ENCODE peak calls at places on chromosomes 12 and 14, in five cellular contexts. Q, J, T, L and Y are unnamed samples.

GRCh38 chr12:2003676-2004112 is 563 bp downstream of the DCP1B start:
- DNase-seq in Q (no peak), J (peak), T (no peak), L (no peak), Y (no peak)

GRCh38 chr12:111596985-111597730 is 2.0 kb downstream of the ATXN2 start:
- DNase-seq in Q (peak), J (peak), T (peak), L (peak), Y (peak)

GRCh38 chr14:48323655-48324054 is 648.2 kb upstream of the MDGA2 start:
- DNase-seq in Q (no peak), J (no peak), T (no peak), L (no peak), Y (no peak)

GRCh38 chr12:26787125-26787495 is 45.9 kb downstream of the ITPR2 start:
- DNase-seq in Q (no peak), J (no peak), T (no peak), L (no peak), Y (no peak)

GRCh38 chr14:101322223-101322622 is 239.1 kb upstream of the DIO3 start:
- DNase-seq in Q (no peak), J (no peak), T (no peak), L (no peak), Y (no peak)

GRCh38 chr14:56087824-56088571 is 30.2 kb upstream of the PELI2 start:
- DNase-seq in Q (no peak), J (no peak), T (no peak), L (no peak), Y (no peak)

GRCh38 chr12:45415393-45415817 is 199.5 kb downstream of the ANO6 start:
- DNase-seq in Q (no peak), J (peak), T (peak), L (no peak), Y (no peak)

GRCh38 chr12:107129315-107129930 is 36.1 kb upstream of the CRY1 start:
- DNase-seq in Q (no peak), J (no peak), T (no peak), L (no peak), Y (no peak)

GRCh38 chr12:56634242-56634836 is 4.2 kb upstream of the BAZ2A start:
- DNase-seq in Q (peak), J (peak), T (peak), L (peak), Y (peak)

GRCh38 chr12:107359382-107359781 is 266.0 kb upstream of the CRY1 start:
- DNase-seq in Q (no peak), J (no peak), T (no peak), L (no peak), Y (no peak)

GRCh38 chr12:20731274-20731673 is 36.1 kb downstream of the SLCO1C1 start:
- DNase-seq in Q (no peak), J (no peak), T (no peak), L (no peak), Y (no peak)

GRCh38 chr12:2648406-2648805 is 146.4 kb upstream of the FKBP4 start:
- DNase-seq in Q (no peak), J (no peak), T (no peak), L (no peak), Y (no peak)

GRCh38 chr14:100438678-100439592 is 115.8 kb downstream of the SLC25A47 start:
- DNase-seq in Q (peak), J (peak), T (peak), L (no peak), Y (no peak)

GRCh38 chr12:63420206-63420644 is 248.1 kb downstream of the DPY19L2 start:
- DNase-seq in Q (peak), J (peak), T (no peak), L (peak), Y (no peak)

GRCh38 chr14:104577457-104578301 is 1.9 kb upstream of the C14orf180 start:
- DNase-seq in Q (peak), J (no peak), T (no peak), L (no peak), Y (no peak)

GRCh38 chr12:106976013-106976658 is 10.8 kb downstream of the MTERF2 start:
- DNase-seq in Q (no peak), J (no peak), T (no peak), L (no peak), Y (no peak)

GRCh38 chr12:88509347-88509746 is 70.9 kb downstream of the KITLG start:
- DNase-seq in Q (no peak), J (no peak), T (no peak), L (no peak), Y (no peak)

GRCh38 chr12:127422935-127423585 is 843.9 kb upstream of the TMEM132C start:
- DNase-seq in Q (no peak), J (no peak), T (no peak), L (no peak), Y (no peak)

GRCh38 chr12:25761356-25761755 is 197.1 kb upstream of the RASSF8 start:
- DNase-seq in Q (no peak), J (no peak), T (no peak), L (no peak), Y (no peak)

GRCh38 chr14:94341654-94342333 is 18.7 kb upstream of the SERPINA6 start:
- DNase-seq in Q (no peak), J (no peak), T (no peak), L (no peak), Y (no peak)

GRCh38 chr12:120445911-120446909 is at the start of the genes GATC and TRIAP1:
- DNase-seq in Q (peak), J (peak), T (peak), L (peak), Y (peak)

GRCh38 chr12:76883151-76883550 is 4.3 kb upstream of the CSRP2 start:
- DNase-seq in Q (no peak), J (no peak), T (no peak), L (no peak), Y (no peak)

GRCh38 chr12:67320614-67321305 is 51.6 kb downstream of the CAND1 start:
- DNase-seq in Q (no peak), J (no peak), T (no peak), L (no peak), Y (no peak)

GRCh38 chr12:57583008-57583831 is 7.8 kb upstream of the PIP4K2C start:
- DNase-seq in Q (peak), J (peak), T (peak), L (peak), Y (peak)

GRCh38 chr12:113070117-113070906 is 13.8 kb downstream of the DTX1 start:
- DNase-seq in Q (peak), J (no peak), T (no peak), L (peak), Y (no peak)

GRCh38 chr12:10896854-10897253 is 12.5 kb downstream of the TAS2R13 start:
- DNase-seq in Q (no peak), J (no peak), T (no peak), L (no peak), Y (no peak)

GRCh38 chr14:65478596-65478995 is 66.1 kb downstream of the FUT8 start:
- DNase-seq in Q (no peak), J (no peak), T (no peak), L (no peak), Y (no peak)

GRCh38 chr14:100466111-100466856 is 120.9 kb downstream of the BEGAIN start:
- DNase-seq in Q (no peak), J (no peak), T (no peak), L (no peak), Y (no peak)

GRCh38 chr14:35332517-35333346 is 40.5 kb downstream of the PSMA6 start:
- DNase-seq in Q (peak), J (no peak), T (no peak), L (no peak), Y (no peak)

GRCh38 chr12:7498832-7499231 is 4.7 kb downstream of the CD163 start:
- DNase-seq in Q (no peak), J (no peak), T (no peak), L (no peak), Y (no peak)

GRCh38 chr14:98350213-98350612 is 921.8 kb downstream of the BCL11B start:
- DNase-seq in Q (no peak), J (no peak), T (no peak), L (no peak), Y (no peak)

GRCh38 chr14:24429395-24430142 is at the start of the genes CBLN3 and KHNYN:
- DNase-seq in Q (peak), J (peak), T (peak), L (peak), Y (peak)

GRCh38 chr12:116862167-116862566 is 19.1 kb downstream of the HRK start:
- DNase-seq in Q (no peak), J (no peak), T (no peak), L (no peak), Y (no peak)

GRCh38 chr12:116863275-116863767 is 17.9 kb downstream of the HRK start:
- DNase-seq in Q (peak), J (no peak), T (no peak), L (peak), Y (no peak)

GRCh38 chr12:116864371-116865160 is 16.7 kb downstream of the HRK start:
- DNase-seq in Q (no peak), J (no peak), T (no peak), L (peak), Y (no peak)

GRCh38 chr12:116860281-116860680 is 21.0 kb downstream of the HRK start:
- DNase-seq in Q (no peak), J (no peak), T (no peak), L (peak), Y (no peak)

GRCh38 chr12:116861331-116861730 is 19.9 kb downstream of the HRK start:
- DNase-seq in Q (peak), J (no peak), T (peak), L (peak), Y (peak)
- H3K4me3 ChIP-seq in Q (no peak), J (no peak), T (no peak), L (no peak), Y (no peak)

GRCh38 chr12:14880890-14881453 is 4.7 kb downstream of the MGP start:
- DNase-seq in Q (no peak), J (no peak), T (no peak), L (no peak), Y (no peak)

GRCh38 chr12:14884458-14884878 is 1.2 kb downstream of the MGP start:
- DNase-seq in Q (peak), J (no peak), T (peak), L (peak), Y (peak)

GRCh38 chr12:14883663-14884062 is 2.0 kb downstream of the MGP start:
- DNase-seq in Q (no peak), J (no peak), T (no peak), L (no peak), Y (no peak)

GRCh38 chr12:14886271-14886670 is 617 bp upstream of the MGP start:
- DNase-seq in Q (no peak), J (no peak), T (no peak), L (no peak), Y (no peak)

GRCh38 chr12:14885718-14886201 is at the start of gene MGP:
- DNase-seq in Q (peak), J (no peak), T (peak), L (peak), Y (peak)
- TF ChIP-seq POLR2A in Q (peak), J (no peak), T (peak), L (no peak), Y (peak)

DNA sequence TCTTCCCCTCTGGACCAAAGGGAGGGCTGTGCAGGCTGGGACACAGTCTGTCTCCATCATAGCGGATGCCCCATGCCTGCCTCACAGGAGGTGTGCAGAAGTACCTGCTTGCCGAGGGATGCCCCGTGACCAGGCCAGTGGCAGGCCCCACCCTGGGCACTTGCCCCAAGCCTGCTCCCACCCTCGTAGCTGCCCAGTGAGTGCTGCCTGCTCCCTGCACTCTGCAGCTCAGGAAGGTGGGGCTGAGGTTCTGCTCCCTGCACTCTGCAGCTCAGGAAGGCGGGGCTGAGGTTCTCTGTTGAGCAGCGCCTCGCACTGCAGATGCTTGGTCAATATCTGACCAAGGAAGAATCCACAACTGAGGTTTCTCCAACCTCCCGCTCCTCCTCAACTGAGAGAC is 6.9 kb downstream of the MMAB start:
- DNase-seq in Q (no peak), J (no peak), T (no peak), L (no peak), Y (no peak)
- H3K4me3 ChIP-seq in Q (no peak), J (no peak), T (no peak), L (no peak), Y (no peak)

GRCh38 chr12:55073043-55074022 is 52.9 kb upstream of the OR9K2 start:
- DNase-seq in Q (peak), J (peak), T (peak), L (peak), Y (peak)
- TF ChIP-seq POLR2A in Q (no peak), J (no peak), T (no peak), L (no peak), Y (no peak)

DNA sequence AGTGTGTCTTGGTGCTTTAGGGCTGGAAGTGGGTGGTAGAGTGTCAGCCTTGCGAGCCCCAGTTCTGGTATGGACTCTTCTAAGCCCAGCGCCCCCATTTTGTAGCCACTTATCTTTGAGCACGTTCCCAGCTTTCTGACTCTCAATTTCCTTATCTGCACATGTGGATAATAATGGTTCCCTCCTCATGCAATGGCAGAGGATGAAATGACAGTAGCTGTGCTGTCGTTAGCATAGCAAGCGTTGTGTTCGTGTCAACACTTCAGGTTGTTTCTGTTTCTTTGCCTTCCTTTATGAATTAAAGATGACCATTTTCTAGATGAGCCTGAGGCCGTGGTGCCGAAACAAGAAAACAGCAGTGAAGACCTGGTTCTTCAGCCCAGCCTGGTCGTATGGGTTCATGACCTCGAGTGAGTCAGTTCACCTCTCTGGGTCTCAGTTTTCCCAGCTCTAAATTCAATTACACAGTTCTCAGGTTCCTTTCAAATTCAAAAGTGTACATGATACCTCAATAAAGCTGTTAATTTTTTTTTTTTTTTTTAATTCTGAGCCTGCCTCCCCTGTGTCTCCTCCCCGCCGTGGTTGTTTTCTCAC is 233.0 kb downstream of the SLC41A2 start:
- DNase-seq in Q (no peak), J (no peak), T (no peak), L (no peak), Y (no peak)
- H3K4me3 ChIP-seq in Q (no peak), J (no peak), T (no peak), L (no peak), Y (no peak)

GRCh38 chr12:80040075-80040738 is 59.1 kb upstream of the OTOGL start:
- DNase-seq in Q (no peak), J (no peak), T (no peak), L (no peak), Y (no peak)

GRCh38 chr12:80044694-80045046 is 54.7 kb upstream of the OTOGL start:
- DNase-seq in Q (no peak), J (no peak), T (no peak), L (no peak), Y (no peak)

GRCh38 chr12:80038062-80038560 is 61.2 kb upstream of the OTOGL start:
- DNase-seq in Q (no peak), J (no peak), T (no peak), L (no peak), Y (no peak)

GRCh38 chr12:80041071-80041470 is 58.3 kb upstream of the OTOGL start:
- DNase-seq in Q (no peak), J (no peak), T (no peak), L (no peak), Y (no peak)

DNA sequence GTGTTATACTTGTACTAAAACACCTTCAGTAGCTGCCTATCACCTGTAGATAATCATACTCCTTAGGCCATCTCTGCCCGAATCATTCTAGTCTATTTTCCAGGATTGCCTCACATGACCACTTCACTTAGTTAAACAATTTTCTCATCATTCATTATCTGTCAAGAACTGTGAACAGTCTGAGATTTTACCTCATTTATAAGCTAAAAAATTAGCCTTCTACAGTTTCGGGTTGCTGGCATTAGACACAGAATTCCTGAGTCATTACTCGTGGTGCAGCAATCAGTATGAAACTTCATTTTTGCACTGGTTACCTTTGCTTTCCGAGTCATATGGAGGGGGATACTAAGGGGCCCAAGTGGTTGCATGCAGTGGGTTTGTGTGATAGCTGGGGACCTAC is 57.6 kb upstream of the OTOGL start:
- DNase-seq in Q (no peak), J (no peak), T (no peak), L (no peak), Y (no peak)
- TF ChIP-seq POLR2A in Q (no peak), J (no peak), T (no peak), L (no peak), Y (no peak)

GRCh38 chr14:61388173-61388975 is 67.0 kb downstream of the PRKCH start:
- DNase-seq in Q (no peak), J (no peak), T (no peak), L (no peak), Y (no peak)

GRCh38 chr14:61387076-61387475 is 65.7 kb downstream of the PRKCH start:
- DNase-seq in Q (no peak), J (no peak), T (no peak), L (no peak), Y (no peak)

GRCh38 chr14:61382842-61383241 is 61.5 kb downstream of the PRKCH start:
- DNase-seq in Q (no peak), J (no peak), T (no peak), L (no peak), Y (no peak)

GRCh38 chr14:61386173-61386772 is 64.9 kb downstream of the PRKCH start:
- DNase-seq in Q (no peak), J (no peak), T (no peak), L (no peak), Y (no peak)

DNA sequence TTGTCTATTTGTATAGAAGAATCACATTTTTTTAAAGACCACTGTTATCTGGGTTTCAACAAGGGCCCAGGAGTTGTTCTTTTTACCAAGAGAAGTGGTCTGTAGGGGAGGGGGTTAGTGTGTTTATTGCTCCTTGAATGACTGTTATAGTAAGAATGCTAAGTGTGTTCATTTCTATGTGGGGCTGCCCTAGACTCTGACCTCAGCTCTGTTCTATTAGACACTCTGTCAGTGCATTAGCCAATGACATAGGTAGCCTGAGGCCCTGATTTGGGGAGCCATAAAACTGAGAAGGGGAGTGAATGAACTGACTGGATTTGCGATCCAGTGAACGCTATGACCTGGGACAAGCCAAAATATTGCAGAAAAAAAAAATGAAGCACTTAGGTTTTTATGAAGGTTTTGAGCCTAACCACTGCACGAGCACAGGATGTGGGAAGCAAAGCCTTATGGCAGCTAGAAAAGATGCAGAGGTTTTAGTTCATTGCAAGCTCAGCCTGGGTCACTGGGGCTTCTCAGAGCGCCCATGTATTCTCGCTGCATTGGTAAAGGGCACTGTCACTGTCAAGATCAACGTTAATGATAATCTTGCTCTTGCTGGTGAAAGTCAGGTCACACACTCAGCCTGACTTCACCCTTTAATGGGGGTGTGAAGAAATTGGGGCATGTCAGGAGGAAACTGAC is 63.8 kb downstream of the PRKCH start:
- DNase-seq in Q (peak), J (no peak), T (no peak), L (no peak), Y (no peak)
- H3K4me3 ChIP-seq in Q (no peak), J (no peak), T (no peak), L (no peak), Y (no peak)

GRCh38 chr12:49051777-49052438 is 8.7 kb downstream of the KMT2D start:
- DNase-seq in Q (no peak), J (no peak), T (peak), L (no peak), Y (no peak)

GRCh38 chr12:49051373-49051764 is 9.2 kb downstream of the KMT2D start:
- DNase-seq in Q (no peak), J (no peak), T (no peak), L (no peak), Y (no peak)

GRCh38 chr12:49048953-49049352 is 11.6 kb downstream of the KMT2D start:
- DNase-seq in Q (no peak), J (no peak), T (no peak), L (no peak), Y (no peak)

GRCh38 chr12:49050507-49051372 is 9.9 kb downstream of the KMT2D start:
- DNase-seq in Q (no peak), J (no peak), T (peak), L (no peak), Y (no peak)

GRCh38 chr12:49049566-49050224 is 10.9 kb downstream of the KMT2D start:
- DNase-seq in Q (no peak), J (peak), T (peak), L (no peak), Y (no peak)
- TF ChIP-seq POLR2A in Q (no peak), J (no peak), T (no peak), L (no peak), Y (no peak)

DNA sequence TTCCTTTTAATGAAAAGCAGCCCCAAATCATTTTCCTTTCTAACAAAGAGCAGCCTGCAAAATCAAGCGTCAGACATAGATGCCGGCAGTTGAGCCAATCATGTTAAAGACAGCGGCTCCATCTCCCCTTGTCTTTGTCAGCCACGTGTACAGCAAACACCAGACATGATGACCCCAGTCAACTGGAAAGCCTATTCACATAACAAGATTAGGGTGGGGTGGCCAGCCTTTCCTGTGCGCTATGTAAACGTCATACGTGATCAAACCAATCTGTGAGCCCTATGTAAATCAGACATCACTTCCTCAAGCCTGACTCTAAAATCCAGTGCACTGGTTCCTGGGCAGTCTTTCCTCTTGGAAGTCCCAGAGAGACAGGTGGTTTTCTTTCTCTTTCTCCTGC is 10.0 kb upstream of the FICD start:
- DNase-seq in Q (no peak), J (no peak), T (no peak), L (no peak), Y (no peak)
- H3K4me3 ChIP-seq in Q (no peak), J (no peak), T (no peak), L (no peak), Y (no peak)

GRCh38 chr12:41230756-41231155 is 42.6 kb downstream of the PDZRN4 start:
- DNase-seq in Q (no peak), J (no peak), T (no peak), L (no peak), Y (no peak)
- TF ChIP-seq POLR2A in Q (no peak), J (no peak), T (no peak), L (no peak), Y (no peak)